ENCODE peak calls at places on chromosomes 6 and 20, in five cellular contexts. One of them, this sample, is unnamed.
A peak's percentile ranks its signal among the peaks of the same experiment; 100 is the strongest.

GRCh38 chr6:16582437-16583150 is 178.7 kb downstream of the ATXN1 start:
- DNase-seq in H9: no peak
- DNase-seq in mesenchymal stem cell: no peak
- DNase-seq in H1: no peak
- DNase-seq in trophoblast cell: no peak
- DNase-seq in this sample: no peak

GRCh38 chr6:158381214-158381613 is 68.9 kb downstream of the TULP4 start:
- DNase-seq in H9: no peak
- DNase-seq in mesenchymal stem cell: no peak
- DNase-seq in H1: no peak
- DNase-seq in trophoblast cell: no peak
- DNase-seq in this sample: no peak

GRCh38 chr6:44366781-44367180 is 20.7 kb upstream of the CDC5L start:
- DNase-seq in H9: no peak
- DNase-seq in mesenchymal stem cell: no peak
- DNase-seq in H1: no peak
- DNase-seq in trophoblast cell: no peak
- DNase-seq in this sample: no peak

GRCh38 chr6:71124340-71124739 is 164.3 kb upstream of the OGFRL1 start:
- DNase-seq in H9: no peak
- DNase-seq in mesenchymal stem cell: no peak
- DNase-seq in H1: no peak
- DNase-seq in trophoblast cell: no peak
- DNase-seq in this sample: no peak

GRCh38 chr6:157597461-157598312 is 216.7 kb downstream of the ZDHHC14 start:
- DNase-seq in H9: peak; percentile 71
- DNase-seq in mesenchymal stem cell: peak; percentile 39
- DNase-seq in H1: no peak
- DNase-seq in trophoblast cell: peak; percentile 29
- DNase-seq in this sample: peak; percentile 20

GRCh38 chr6:5344038-5344437 is 82.7 kb downstream of the FARS2 start:
- DNase-seq in H9: no peak
- DNase-seq in mesenchymal stem cell: no peak
- DNase-seq in H1: no peak
- DNase-seq in trophoblast cell: no peak
- DNase-seq in this sample: no peak

GRCh38 chr20:36243726-36244125 is 7.4 kb downstream of the AAR2 start:
- DNase-seq in H9: no peak
- DNase-seq in mesenchymal stem cell: no peak
- DNase-seq in H1: no peak
- DNase-seq in trophoblast cell: no peak
- DNase-seq in this sample: no peak

GRCh38 chr20:44532248-44532980 is 10.5 kb upstream of the SERINC3 start:
- DNase-seq in H9: no peak
- DNase-seq in mesenchymal stem cell: no peak
- DNase-seq in H1: no peak
- DNase-seq in trophoblast cell: no peak
- DNase-seq in this sample: no peak

DNA sequence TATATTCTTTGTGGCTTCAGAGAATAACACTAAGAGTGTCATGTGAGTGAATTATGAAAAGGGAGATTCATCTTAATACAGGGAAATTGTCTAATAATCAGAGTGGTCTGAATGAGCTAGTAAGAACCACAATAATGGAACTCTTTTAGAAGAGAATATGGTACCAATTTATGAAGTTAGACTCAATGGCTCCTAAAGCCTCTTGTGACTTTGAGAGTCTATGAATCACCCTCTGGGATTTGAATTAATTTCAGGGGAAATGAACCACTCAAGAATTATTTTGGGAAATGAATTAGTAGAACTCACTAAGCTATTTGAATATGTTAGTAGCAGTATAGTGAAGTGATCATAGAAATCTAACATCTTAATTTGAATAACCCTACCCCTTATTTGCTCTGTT is 14.3 kb downstream of the PCMT1 start:
- DNase-seq in H9: no peak
- DNase-seq in mesenchymal stem cell: no peak
- DNase-seq in H1: no peak
- DNase-seq in trophoblast cell: no peak
- DNase-seq in this sample: no peak
- H2BK5ac ChIP-seq in H9: no peak overlapping the region
- H2BK5ac ChIP-seq in mesenchymal stem cell: no peak overlapping the region
- H2BK5ac ChIP-seq in H1: no peak overlapping the region
- H2BK5ac ChIP-seq in trophoblast cell: no peak overlapping the region
- H2BK5ac ChIP-seq in this sample: no peak overlapping the region

DNA sequence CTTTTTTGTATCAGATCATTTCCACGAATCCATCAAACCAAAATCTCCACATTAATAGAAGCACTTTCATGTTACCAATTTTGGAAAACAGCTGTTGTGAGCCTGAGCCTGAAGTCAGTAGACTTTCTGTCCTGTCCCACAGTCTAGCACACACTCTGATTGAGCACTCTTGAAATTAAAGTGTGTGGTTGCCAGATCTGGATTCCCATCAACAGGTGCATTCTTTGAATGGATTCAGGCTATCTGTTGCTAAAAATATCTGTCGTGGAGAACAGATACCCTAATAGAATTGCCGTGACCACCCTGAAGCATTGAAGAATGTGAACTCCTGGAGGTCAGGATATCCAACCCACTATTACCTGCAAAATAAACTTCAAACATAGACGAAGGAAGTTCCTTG is 73.3 kb downstream of the TFAP2A start:
- DNase-seq in H9: no peak
- DNase-seq in mesenchymal stem cell: no peak
- DNase-seq in H1: no peak
- DNase-seq in trophoblast cell: no peak
- DNase-seq in this sample: no peak
- H2BK12ac ChIP-seq in H9: no peak overlapping the region
- H2BK12ac ChIP-seq in mesenchymal stem cell: no peak overlapping the region
- H2BK12ac ChIP-seq in H1: no peak overlapping the region
- H2BK12ac ChIP-seq in trophoblast cell: no peak overlapping the region
- H2BK12ac ChIP-seq in this sample: no peak overlapping the region

DNA sequence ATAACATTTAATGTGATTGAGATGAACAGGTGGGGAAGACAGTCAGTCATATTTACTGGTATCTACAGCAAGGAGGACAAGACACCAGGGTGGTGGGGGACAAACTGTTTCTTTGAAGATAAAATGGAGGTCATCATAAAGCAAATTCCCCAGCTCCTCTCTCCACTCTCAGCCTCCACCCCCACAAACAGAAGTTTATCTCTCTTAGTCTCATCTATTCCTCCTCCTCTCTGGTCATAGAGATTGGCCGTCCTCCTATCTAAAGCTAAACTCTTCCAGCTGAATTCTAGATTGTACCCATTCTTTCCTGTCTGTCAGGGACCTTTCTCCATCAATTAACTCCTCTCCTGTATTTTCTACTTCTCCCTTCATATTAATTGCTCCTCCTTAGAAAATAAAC is 71.1 kb downstream of the KIF6 start:
- DNase-seq in H9: no peak
- DNase-seq in mesenchymal stem cell: no peak
- DNase-seq in H1: no peak
- DNase-seq in trophoblast cell: no peak
- DNase-seq in this sample: no peak
- H3K4ac ChIP-seq in H9: no peak overlapping the region
- H3K4ac ChIP-seq in mesenchymal stem cell: no peak overlapping the region
- H3K4ac ChIP-seq in H1: no peak overlapping the region
- H3K4ac ChIP-seq in trophoblast cell: no peak overlapping the region
- H3K4ac ChIP-seq in this sample: no peak overlapping the region

GRCh38 chr6:11389977-11390376 is 147.6 kb upstream of the TMEM170B start:
- DNase-seq in H9: no peak
- DNase-seq in mesenchymal stem cell: no peak
- DNase-seq in H1: no peak
- DNase-seq in trophoblast cell: peak; percentile 85
- DNase-seq in this sample: no peak

GRCh38 chr6:11392778-11393507 is 144.6 kb upstream of the TMEM170B start:
- DNase-seq in H9: no peak
- DNase-seq in mesenchymal stem cell: no peak
- DNase-seq in H1: no peak
- DNase-seq in trophoblast cell: peak; percentile 88
- DNase-seq in this sample: no peak

GRCh38 chr6:11388983-11389944 is 148.3 kb upstream of the TMEM170B start:
- DNase-seq in H9: no peak
- DNase-seq in mesenchymal stem cell: no peak
- DNase-seq in H1: no peak
- DNase-seq in trophoblast cell: no peak
- DNase-seq in this sample: no peak

GRCh38 chr6:11393713-11394627 is 143.6 kb upstream of the TMEM170B start:
- DNase-seq in H9: no peak
- DNase-seq in mesenchymal stem cell: peak; percentile 35
- DNase-seq in H1: no peak
- DNase-seq in trophoblast cell: no peak
- DNase-seq in this sample: no peak

DNA sequence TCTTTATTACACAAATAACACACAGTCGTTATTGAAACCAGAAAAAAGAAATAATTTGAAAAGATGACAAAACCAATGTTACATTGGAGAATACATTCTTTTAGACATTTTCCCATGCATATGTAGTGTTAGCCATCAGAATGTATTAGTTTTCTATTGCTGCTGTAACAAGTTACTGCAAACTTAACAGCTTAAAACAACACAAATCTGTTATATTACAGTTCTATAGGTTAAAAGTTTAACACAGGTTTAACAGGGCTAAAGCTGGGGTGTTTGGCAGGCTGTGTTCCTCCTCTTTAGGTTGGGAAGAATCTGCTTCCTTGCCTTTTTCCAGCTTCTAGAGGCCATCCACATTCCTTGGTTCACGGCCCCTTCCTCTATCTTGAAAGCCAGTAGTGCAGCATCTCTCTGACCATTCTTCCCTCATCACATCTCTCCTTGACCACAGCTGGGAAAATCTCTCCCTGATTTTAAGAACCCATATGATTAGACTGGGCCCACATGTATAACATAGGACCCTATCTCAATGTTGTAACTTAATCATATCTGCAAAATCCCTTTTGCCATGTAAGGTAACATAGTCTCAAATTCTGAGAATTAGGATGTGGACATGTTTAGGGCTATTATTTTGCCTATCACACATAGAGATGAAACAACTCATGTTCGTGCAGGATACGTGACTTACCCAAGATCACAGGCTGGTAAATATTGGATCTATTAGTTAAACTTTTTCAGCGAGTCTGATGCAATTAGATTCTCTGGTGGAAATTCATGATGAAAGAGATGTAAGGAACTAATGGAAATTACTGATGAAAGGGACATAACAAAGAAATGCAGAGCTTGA is 145.4 kb upstream of the TMEM170B start:
- DNase-seq in H9: no peak
- DNase-seq in mesenchymal stem cell: no peak
- DNase-seq in H1: no peak
- DNase-seq in trophoblast cell: no peak
- DNase-seq in this sample: no peak
- H2BK5ac ChIP-seq in H9: no peak overlapping the region
- H2BK5ac ChIP-seq in mesenchymal stem cell: no peak overlapping the region
- H2BK5ac ChIP-seq in H1: no peak overlapping the region
- H2BK5ac ChIP-seq in trophoblast cell: no peak overlapping the region
- H2BK5ac ChIP-seq in this sample: no peak overlapping the region

DNA sequence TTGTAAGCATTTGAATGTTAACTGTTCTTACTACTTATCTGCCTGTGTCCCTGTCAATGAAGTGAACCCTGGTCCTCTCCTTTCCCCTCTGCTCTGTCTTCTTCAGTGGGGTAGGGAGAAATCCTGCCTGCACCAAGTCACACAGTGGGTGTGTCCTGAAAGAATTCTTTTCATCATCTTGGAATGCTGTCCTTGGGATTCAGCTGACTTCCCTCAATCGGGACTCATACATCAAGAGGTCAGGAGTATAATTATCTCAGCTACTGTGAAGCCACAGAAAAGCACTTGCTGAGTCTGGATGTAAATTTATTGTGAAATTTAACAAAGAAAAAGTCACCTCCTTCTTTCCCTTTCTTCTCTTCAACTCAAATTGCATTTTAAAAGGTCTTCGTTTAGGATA is 328.5 kb downstream of the SOX4 start:
- DNase-seq in H9: peak; percentile 44
- DNase-seq in mesenchymal stem cell: peak; percentile 34
- DNase-seq in H1: no peak
- DNase-seq in trophoblast cell: no peak
- DNase-seq in this sample: peak; percentile 39
- H2BK12ac ChIP-seq in H9: no peak overlapping the region
- H2BK12ac ChIP-seq in mesenchymal stem cell: no peak overlapping the region
- H2BK12ac ChIP-seq in H1: no peak overlapping the region
- H2BK12ac ChIP-seq in trophoblast cell: no peak overlapping the region
- H2BK12ac ChIP-seq in this sample: no peak overlapping the region

This sample was measured in neuronal stem cell.